ENCODE peak calls at places on chromosomes 16 and 17, in eight cellular contexts. O is spleen, X is endothelial cell of umbilical vein, V is prostate gland, W is stomach, D is SK-N-SH, N is upper lobe of left lung, H is HCT116. Z is an unnamed sample.

GRCh38 chr17:19539040-19539399 is 5.4 kb downstream of the SLC47A1 start:
- DNase-seq in O (no peak), X (no peak), V (no peak), W (no peak), D (no peak), N (no peak), H (no peak), Z (no peak)

GRCh38 chr16:50928065-50928464 is 186.2 kb downstream of the CYLD start:
- DNase-seq in O (no peak), X (no peak), V (no peak), W (no peak), D (no peak), N (peak), H (no peak), Z (no peak)

GRCh38 chr17:15409721-15410247 is 57.6 kb downstream of the CDRT4 start:
- DNase-seq in O (no peak), X (no peak), V (no peak), W (no peak), D (no peak), N (no peak), H (no peak), Z (peak)

GRCh38 chr16:85488414-85488813 is 124.7 kb upstream of the GSE1 start:
- DNase-seq in O (no peak), X (no peak), V (no peak), W (no peak), D (no peak), N (peak), H (no peak), Z (no peak)

GRCh38 chr17:55571095-55571494 is 59.8 kb upstream of the SMIM36 start:
- DNase-seq in O (no peak), X (no peak), V (no peak), W (no peak), D (no peak), N (no peak), H (no peak), Z (no peak)

GRCh38 chr16:57475711-57476339 is 10.5 kb downstream of the DOK4 start:
- DNase-seq in O (peak), X (peak), V (no peak), W (no peak), D (peak), N (peak), H (peak), Z (no peak)

GRCh38 chr16:52191533-52192134 is 355.3 kb downstream of the TOX3 start:
- DNase-seq in O (peak), X (peak), V (peak), W (peak), D (peak), N (peak), H (peak), Z (peak)

GRCh38 chr16:13507530-13507929 is 412.4 kb upstream of the ERCC4 start:
- DNase-seq in O (no peak), X (no peak), V (peak), W (no peak), D (no peak), N (no peak), H (no peak), Z (no peak)

GRCh38 chr16:78237346-78237745 is 137.9 kb downstream of the WWOX start:
- DNase-seq in O (no peak), X (no peak), V (no peak), W (no peak), D (no peak), N (no peak), H (no peak), Z (no peak)

DNA sequence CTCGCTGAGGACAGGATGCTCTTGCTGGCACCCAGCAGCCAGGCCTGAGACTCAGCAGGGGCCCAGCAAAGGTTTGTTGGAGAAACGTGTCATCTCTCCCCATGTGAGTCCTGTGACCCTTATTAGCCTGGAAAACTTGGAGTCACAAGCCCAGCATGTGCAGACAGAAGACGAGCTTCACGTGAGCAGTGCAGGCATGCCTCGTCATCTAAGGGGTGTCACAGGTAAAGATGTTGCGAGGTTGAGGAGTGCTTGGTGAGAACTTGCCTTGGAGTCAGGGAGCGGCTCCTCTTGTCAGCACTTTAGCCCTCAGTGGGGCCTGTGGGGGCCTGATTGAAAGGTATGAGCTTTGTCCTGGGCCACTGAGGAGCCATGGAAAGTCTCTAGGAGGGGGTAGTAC is 2.1 kb upstream of the CTRL start:
- DNase-seq in O (no peak), X (no peak), V (no peak), W (no peak), D (no peak), N (no peak), H (no peak), Z (no peak)
- TF ChIP-seq POLR2AphosphoS5 in O (peak), X (no peak), V (no peak), W (no peak), D (no peak), N (no peak), H (no peak), Z (no peak)

GRCh38 chr16:80274576-80275191 is 266.1 kb upstream of the DYNLRB2 start:
- DNase-seq in O (no peak), X (no peak), V (no peak), W (no peak), D (no peak), N (no peak), H (no peak), Z (no peak)

GRCh38 chr16:80280557-80280956 is 260.2 kb upstream of the DYNLRB2 start:
- DNase-seq in O (no peak), X (no peak), V (no peak), W (no peak), D (no peak), N (no peak), H (no peak), Z (no peak)

GRCh38 chr16:80273635-80274538 is 266.9 kb upstream of the DYNLRB2 start:
- DNase-seq in O (no peak), X (no peak), V (no peak), W (no peak), D (no peak), N (no peak), H (no peak), Z (no peak)

GRCh38 chr16:80277182-80277581 is 263.6 kb upstream of the DYNLRB2 start:
- DNase-seq in O (no peak), X (no peak), V (no peak), W (no peak), D (no peak), N (no peak), H (no peak), Z (no peak)
- TF ChIP-seq CTCF in O (no peak), X (no peak), V (no peak), W (no peak), D (no peak), N (no peak), H (no peak), Z (no peak)

GRCh38 chr17:80264048-80264792 is 3.6 kb downstream of the RNF213 start:
- DNase-seq in O (peak), X (no peak), V (no peak), W (peak), D (no peak), N (peak), H (no peak), Z (no peak)

GRCh38 chr17:80267391-80267790 is 6.7 kb downstream of the RNF213 start:
- DNase-seq in O (no peak), X (no peak), V (no peak), W (no peak), D (no peak), N (no peak), H (no peak), Z (no peak)

GRCh38 chr17:80264793-80265075 is 4.1 kb downstream of the RNF213 start:
- DNase-seq in O (no peak), X (no peak), V (no peak), W (no peak), D (no peak), N (no peak), H (no peak), Z (no peak)

GRCh38 chr17:80263253-80264047 is 2.8 kb downstream of the RNF213 start:
- DNase-seq in O (peak), X (peak), V (peak), W (peak), D (peak), N (peak), H (no peak), Z (peak)

GRCh38 chr17:80265205-80266068 is 4.8 kb downstream of the RNF213 start:
- DNase-seq in O (no peak), X (no peak), V (no peak), W (no peak), D (no peak), N (no peak), H (no peak), Z (no peak)
- H3K4me3 ChIP-seq in O (peak), X (no peak), V (no peak), W (peak), D (no peak), N (peak), H (no peak), Z (no peak)

GRCh38 chr16:377419-377951 is 4.3 kb downstream of the PGAP6 start:
- DNase-seq in O (peak), X (no peak), V (no peak), W (no peak), D (no peak), N (no peak), H (no peak), Z (no peak)

GRCh38 chr16:378821-379182 is 3.0 kb downstream of the PGAP6 start:
- DNase-seq in O (peak), X (no peak), V (no peak), W (no peak), D (no peak), N (no peak), H (no peak), Z (no peak)

GRCh38 chr16:379961-380836 is 1.6 kb downstream of the PGAP6 start:
- DNase-seq in O (no peak), X (no peak), V (no peak), W (no peak), D (no peak), N (no peak), H (no peak), Z (no peak)

GRCh38 chr16:380837-381787 is 666 bp downstream of the PGAP6 start:
- DNase-seq in O (peak), X (no peak), V (no peak), W (no peak), D (peak), N (no peak), H (no peak), Z (no peak)

DNA sequence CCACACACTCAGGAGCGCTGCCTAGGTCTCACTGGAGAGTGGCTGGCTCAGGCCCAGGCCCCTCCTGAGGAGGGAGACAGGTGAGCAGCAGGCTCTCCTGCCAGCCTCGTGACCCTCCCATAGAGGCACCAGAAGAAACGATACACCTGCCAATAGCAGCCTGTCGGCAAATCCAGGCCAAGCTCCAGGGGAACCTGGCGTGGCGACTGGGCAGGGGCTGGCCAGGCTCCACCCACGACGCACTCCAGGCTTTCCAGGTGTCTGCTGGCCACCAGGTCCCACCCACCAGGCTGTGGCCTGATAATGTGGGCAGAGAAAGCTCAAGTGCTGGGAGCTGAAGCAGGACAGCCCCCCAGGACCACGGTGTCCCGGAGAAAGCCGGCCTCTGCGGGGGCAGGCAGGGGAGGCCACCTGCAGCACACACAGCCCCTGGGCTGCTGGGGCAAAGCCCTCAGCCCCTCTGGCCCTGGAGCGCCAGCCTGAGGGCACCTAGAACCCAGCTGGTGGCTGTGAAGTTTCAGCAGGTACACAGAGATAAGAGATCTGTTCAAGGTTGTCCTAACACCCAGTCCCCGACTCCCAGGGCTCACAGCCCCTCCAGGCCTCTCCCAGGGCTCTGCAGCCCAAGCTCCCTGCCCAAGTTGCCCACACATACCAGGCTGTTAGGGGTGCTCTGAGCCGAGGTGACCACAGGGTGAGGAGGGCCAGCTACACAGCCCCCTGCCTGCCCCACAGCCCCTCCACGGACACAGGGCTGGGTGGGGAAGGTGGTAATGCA is 2.4 kb downstream of the PGAP6 start:
- DNase-seq in O (peak), X (no peak), V (peak), W (peak), D (no peak), N (peak), H (no peak), Z (no peak)
- TF ChIP-seq POLR2AphosphoS5 in O (no peak), X (no peak), V (peak), W (peak), D (no peak), N (peak), H (no peak), Z (no peak)

GRCh38 chr17:41100081-41100480 is 1.9 kb downstream of the KRTAP4-16 start:
- DNase-seq in O (no peak), X (peak), V (no peak), W (no peak), D (no peak), N (no peak), H (no peak), Z (no peak)
- TF ChIP-seq CTCF in O (no peak), X (no peak), V (no peak), W (no peak), D (no peak), N (no peak), H (no peak), Z (no peak)

GRCh38 chr17:44309472-44309871 is 1.1 kb downstream of the RUNDC3A start:
- DNase-seq in O (peak), X (no peak), V (no peak), W (no peak), D (no peak), N (no peak), H (no peak), Z (no peak)

GRCh38 chr17:44308320-44308818 is at the start of gene RUNDC3A:
- DNase-seq in O (peak), X (peak), V (peak), W (peak), D (peak), N (peak), H (peak), Z (peak)

GRCh38 chr17:44310188-44310587 is 1.8 kb downstream of the RUNDC3A start:
- DNase-seq in O (no peak), X (no peak), V (no peak), W (no peak), D (no peak), N (no peak), H (no peak), Z (no peak)

GRCh38 chr17:44307387-44308186 is 814 bp upstream of the RUNDC3A start:
- DNase-seq in O (peak), X (no peak), V (peak), W (no peak), D (peak), N (no peak), H (no peak), Z (peak)

GRCh38 chr17:44308865-44309264 is 464 bp downstream of the RUNDC3A start:
- DNase-seq in O (peak), X (no peak), V (no peak), W (no peak), D (peak), N (no peak), H (no peak), Z (no peak)
- H3K4me3 ChIP-seq in O (peak), X (no peak), V (peak), W (peak), D (peak), N (peak), H (no peak), Z (peak)

GRCh38 chr16:2687531-2688308 is 5.4 kb downstream of the KCTD5 start:
- DNase-seq in O (peak), X (no peak), V (no peak), W (no peak), D (peak), N (no peak), H (no peak), Z (peak)
- TF ChIP-seq POLR2AphosphoS5 in O (no peak), X (no peak), V (no peak), W (no peak), D (no peak), N (no peak), H (no peak), Z (no peak)

GRCh38 chr16:55081622-55082593 is 151.2 kb downstream of the IRX5 start:
- DNase-seq in O (no peak), X (no peak), V (no peak), W (no peak), D (no peak), N (no peak), H (no peak), Z (no peak)
- TF ChIP-seq CTCF in O (no peak), X (no peak), V (no peak), W (no peak), D (no peak), N (no peak), H (no peak), Z (no peak)

GRCh38 chr17:10845388-10845751 is 7.5 kb upstream of the PIRT start:
- DNase-seq in O (no peak), X (no peak), V (no peak), W (no peak), D (no peak), N (no peak), H (no peak), Z (no peak)
- H3K4me3 ChIP-seq in O (no peak), X (no peak), V (peak), W (no peak), D (peak), N (peak), H (no peak), Z (peak)

GRCh38 chr16:5504028-5504758 is 406.6 kb upstream of the EEF2KMT start:
- DNase-seq in O (no peak), X (no peak), V (peak), W (peak), D (peak), N (no peak), H (no peak), Z (peak)
- TF ChIP-seq POLR2AphosphoS5 in O (no peak), X (no peak), V (no peak), W (peak), D (no peak), N (no peak), H (no peak), Z (no peak)

Z was measured in sigmoid colon.